ENCODE peak calls at places on chromosomes 7 and 10, in ten cellular contexts. M, N, O, W, Y, Z, P, Q, S and V are unnamed samples.

GRCh38 chr10:103757531-103758293 is 97.7 kb downstream of the SH3PXD2A start:
- DNase-seq in M (peak), N (peak), O (peak), W (no peak), Y (no peak), Z (peak), P (peak), Q (peak), S (peak), V (no peak)

GRCh38 chr7:121323515-121323914 is 5.3 kb upstream of the WNT16 start:
- DNase-seq in M (no peak), N (no peak), O (no peak), W (no peak), Y (no peak), Z (no peak), P (no peak), Q (no peak), S (no peak), V (no peak)

GRCh38 chr10:43225787-43226153 is 41.1 kb downstream of the RASGEF1A start:
- DNase-seq in M (no peak), N (peak), O (peak), W (peak), Y (no peak), Z (no peak), P (peak), Q (no peak), S (no peak), V (peak)

GRCh38 chr7:156178857-156179256 is 366.6 kb upstream of the SHH start:
- DNase-seq in M (no peak), N (no peak), O (no peak), W (no peak), Y (no peak), Z (no peak), P (no peak), Q (no peak), S (no peak), V (peak)

GRCh38 chr7:38189256-38189938 is 11.4 kb downstream of the STARD3NL start:
- DNase-seq in M (no peak), N (no peak), O (no peak), W (no peak), Y (no peak), Z (no peak), P (no peak), Q (no peak), S (no peak), V (no peak)

GRCh38 chr7:139360948-139361307 is 1.2 kb downstream of the LUC7L2 start:
- DNase-seq in M (no peak), N (no peak), O (no peak), W (no peak), Y (no peak), Z (no peak), P (no peak), Q (no peak), S (no peak), V (no peak)

GRCh38 chr10:71697938-71698709 is 21.5 kb downstream of the C10orf105 start:
- DNase-seq in M (no peak), N (no peak), O (no peak), W (no peak), Y (peak), Z (no peak), P (no peak), Q (no peak), S (no peak), V (no peak)

GRCh38 chr10:12708921-12709320 is 292.6 kb downstream of the CCDC3 start:
- DNase-seq in M (peak), N (no peak), O (no peak), W (no peak), Y (no peak), Z (peak), P (peak), Q (peak), S (no peak), V (no peak)

GRCh38 chr10:133139561-133140065 is 20.4 kb upstream of the KNDC1 start:
- DNase-seq in M (no peak), N (peak), O (no peak), W (peak), Y (no peak), Z (no peak), P (no peak), Q (no peak), S (no peak), V (peak)

GRCh38 chr10:34017281-34017680 is 682.8 kb upstream of the NRP1 start:
- DNase-seq in M (no peak), N (no peak), O (peak), W (no peak), Y (no peak), Z (no peak), P (no peak), Q (no peak), S (no peak), V (no peak)
- TF ChIP-seq CTCF in M (peak), N (no peak), O (peak), W (no peak), Y (peak), Z (peak), P (no peak), Q (no peak), S (no peak), V (no peak)

GRCh38 chr7:6706666-6707407 is at the start of gene ZNF12:
- DNase-seq in M (peak), N (peak), O (peak), W (peak), Y (peak), Z (peak), P (peak), Q (peak), S (peak), V (peak)
- TF ChIP-seq CTCF in M (no peak), N (no peak), O (no peak), W (no peak), Y (no peak), Z (no peak), P (no peak), Q (no peak), S (no peak), V (no peak)

GRCh38 chr7:1020849-1021251 is 23.5 kb upstream of the GPR146 start:
- DNase-seq in M (no peak), N (no peak), O (no peak), W (no peak), Y (no peak), Z (no peak), P (no peak), Q (no peak), S (no peak), V (no peak)
- TF ChIP-seq CTCF in M (no peak), N (no peak), O (no peak), W (no peak), Y (peak), Z (peak), P (peak), Q (peak), S (no peak), V (peak)

DNA sequence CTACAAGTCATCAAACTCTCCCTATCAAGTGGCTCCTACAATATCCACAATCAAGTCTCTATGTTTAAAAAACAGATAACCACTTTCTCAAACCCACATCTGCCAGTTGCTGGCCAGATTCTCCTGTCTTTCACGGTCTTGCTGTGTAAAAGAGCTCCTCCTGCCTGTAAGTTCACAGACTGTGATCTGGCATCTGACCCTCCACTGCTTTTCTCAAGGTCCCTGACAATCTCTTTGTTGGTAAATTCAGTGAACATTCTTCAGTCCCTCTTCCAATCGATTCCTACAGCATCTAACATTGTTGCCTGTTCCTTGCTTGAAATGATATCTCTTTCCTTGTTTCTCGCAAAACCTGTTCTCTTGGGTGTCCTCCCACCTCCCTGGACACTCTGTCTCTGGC is 18.5 kb upstream of the LMOD2 start:
- DNase-seq in M (peak), N (no peak), O (no peak), W (no peak), Y (no peak), Z (no peak), P (no peak), Q (no peak), S (no peak), V (no peak)
- TF ChIP-seq CTCF in M (no peak), N (no peak), O (no peak), W (no peak), Y (no peak), Z (peak), P (no peak), Q (no peak), S (no peak), V (peak)

DNA sequence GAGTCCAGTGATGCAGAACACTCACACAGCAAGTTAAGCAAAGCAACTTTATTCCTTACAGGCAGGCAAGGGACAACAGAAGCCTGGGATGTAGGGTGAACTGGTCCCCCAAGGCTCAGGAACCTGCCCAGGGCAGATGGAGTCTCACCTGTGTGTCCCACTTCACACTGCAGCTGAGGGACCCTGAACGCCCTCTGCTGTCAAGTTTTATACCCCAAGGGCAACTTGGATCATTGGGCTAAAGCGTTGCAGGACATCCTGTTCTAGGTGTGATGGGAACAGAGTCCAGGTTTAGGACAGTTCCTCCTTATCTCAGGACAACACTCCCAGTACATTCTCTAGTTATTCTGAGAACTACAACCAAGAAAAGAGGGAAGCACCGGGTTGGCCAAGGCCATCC is 49.5 kb upstream of the ZNF746 start:
- DNase-seq in M (no peak), N (no peak), O (no peak), W (no peak), Y (no peak), Z (no peak), P (no peak), Q (no peak), S (no peak), V (no peak)
- TF ChIP-seq CTCF in M (no peak), N (no peak), O (no peak), W (no peak), Y (peak), Z (no peak), P (no peak), Q (no peak), S (no peak), V (no peak)

GRCh38 chr7:134031835-134032617 is 95.1 kb upstream of the LRGUK start:
- DNase-seq in M (peak), N (peak), O (no peak), W (no peak), Y (no peak), Z (no peak), P (no peak), Q (no peak), S (no peak), V (no peak)
- TF ChIP-seq CTCF in M (peak), N (no peak), O (no peak), W (no peak), Y (no peak), Z (no peak), P (no peak), Q (peak), S (no peak), V (peak)

DNA sequence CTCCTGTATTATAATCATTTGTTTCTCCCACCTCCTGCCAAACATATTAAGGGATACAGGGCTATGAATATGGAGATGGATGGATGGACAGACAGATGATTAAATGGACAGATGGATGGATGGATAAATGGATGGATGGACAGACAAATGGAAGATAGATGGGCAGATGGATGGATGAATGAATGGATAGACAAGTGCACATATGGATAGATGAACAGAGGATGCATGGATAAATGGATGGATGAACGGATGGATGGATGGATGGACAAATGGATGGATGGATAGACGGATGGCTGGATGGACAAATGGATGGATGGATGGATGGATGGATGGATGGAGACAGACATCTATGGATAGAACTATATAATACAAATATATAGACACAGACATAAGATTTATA is 59.8 kb downstream of the EBF3 start:
- DNase-seq in M (no peak), N (no peak), O (no peak), W (no peak), Y (no peak), Z (no peak), P (no peak), Q (no peak), S (no peak), V (no peak)
- TF ChIP-seq CTCF in M (no peak), N (no peak), O (no peak), W (no peak), Y (no peak), Z (no peak), P (no peak), Q (no peak), S (no peak), V (no peak)

DNA sequence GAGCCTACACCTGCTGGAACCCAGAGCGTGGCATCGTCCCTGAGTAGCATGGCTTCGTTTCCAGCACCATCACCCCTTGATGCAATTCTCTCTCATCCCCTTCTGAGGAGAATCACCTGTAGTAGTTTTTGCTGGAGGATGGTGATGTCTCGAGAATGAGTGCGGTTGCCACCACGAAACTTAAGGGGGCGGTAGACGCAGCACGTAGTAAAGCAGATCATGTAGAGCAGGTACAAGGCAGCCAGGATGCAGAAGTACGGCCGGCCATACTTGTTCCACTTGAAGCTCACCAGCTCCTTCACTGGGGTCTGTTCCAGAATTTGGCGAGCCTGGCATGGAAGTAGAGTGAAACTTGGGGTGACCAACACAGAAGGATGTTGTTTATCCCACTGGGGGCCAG is 8.1 kb downstream of the TRPV5 start:
- DNase-seq in M (no peak), N (no peak), O (peak), W (no peak), Y (no peak), Z (no peak), P (no peak), Q (no peak), S (no peak), V (no peak)
- TF ChIP-seq CTCF in M (no peak), N (no peak), O (peak), W (no peak), Y (peak), Z (no peak), P (no peak), Q (no peak), S (no peak), V (peak)

DNA sequence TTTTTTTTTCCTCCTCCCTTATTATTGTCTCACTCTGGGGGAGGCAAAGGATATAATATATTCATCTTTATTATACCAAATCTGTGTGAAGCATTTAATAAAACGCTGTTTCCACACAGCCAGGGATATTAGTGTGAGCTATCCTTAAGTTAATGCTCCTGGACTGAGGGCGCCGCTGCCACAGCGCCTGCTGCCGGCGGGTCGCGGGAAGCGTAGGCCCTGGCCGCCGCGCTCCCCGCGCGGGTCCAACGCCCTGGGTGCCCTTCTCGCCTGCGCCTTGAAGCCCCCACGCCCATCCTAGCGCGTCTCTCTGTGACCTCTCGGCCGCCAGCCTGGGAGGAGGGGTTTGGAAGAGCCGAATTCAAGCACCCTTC is 9.5 kb upstream of the LBX1 start:
- DNase-seq in M (no peak), N (no peak), O (peak), W (no peak), Y (no peak), Z (no peak), P (no peak), Q (no peak), S (no peak), V (no peak)
- TF ChIP-seq CTCF in M (peak), N (peak), O (no peak), W (peak), Y (peak), Z (peak), P (no peak), Q (peak), S (peak), V (peak)